ENCODE peak calls at places on chromosomes 4 and X, in eight cellular contexts. One of them, this sample, is unnamed.

GRCh38 chr4:30443289-30443688 is 276.9 kb upstream of the PCDH7 start:
- DNase-seq in foreskin fibroblast: no peak
- DNase-seq in H9: peak
- DNase-seq in mesendoderm: peak
- DNase-seq in AG20443: no peak
- DNase-seq in NB4: no peak
- DNase-seq in astrocyte of the spinal cord: no peak
- DNase-seq in retinal pigment epithelial cell: no peak
- DNase-seq in this sample: peak

GRCh38 chr4:107760281-107760947 is 40.4 kb upstream of the PAPSS1 start:
- DNase-seq in foreskin fibroblast: peak
- DNase-seq in H9: no peak
- DNase-seq in mesendoderm: peak
- DNase-seq in AG20443: peak
- DNase-seq in NB4: no peak
- DNase-seq in astrocyte of the spinal cord: no peak
- DNase-seq in retinal pigment epithelial cell: no peak
- DNase-seq in this sample: no peak

GRCh38 chr4:15186149-15186548 is 183.9 kb downstream of the CPEB2 start:
- DNase-seq in foreskin fibroblast: no peak
- DNase-seq in H9: no peak
- DNase-seq in mesendoderm: peak
- DNase-seq in AG20443: peak
- DNase-seq in NB4: no peak
- DNase-seq in astrocyte of the spinal cord: peak
- DNase-seq in retinal pigment epithelial cell: no peak
- DNase-seq in this sample: no peak

GRCh38 chr4:185238261-185238681 is 28.9 kb downstream of the SNX25 start:
- DNase-seq in foreskin fibroblast: peak
- DNase-seq in H9: no peak
- DNase-seq in mesendoderm: no peak
- DNase-seq in AG20443: peak
- DNase-seq in NB4: no peak
- DNase-seq in astrocyte of the spinal cord: no peak
- DNase-seq in retinal pigment epithelial cell: no peak
- DNase-seq in this sample: no peak

GRCh38 chr4:145557720-145558119 is 61.5 kb upstream of the MMAA start:
- DNase-seq in foreskin fibroblast: peak
- DNase-seq in H9: peak
- DNase-seq in mesendoderm: peak
- DNase-seq in AG20443: peak
- DNase-seq in NB4: peak
- DNase-seq in astrocyte of the spinal cord: peak
- DNase-seq in retinal pigment epithelial cell: no peak
- DNase-seq in this sample: peak

GRCh38 chr4:110196206-110196870 is 2.1 kb downstream of the ELOVL6 start:
- DNase-seq in foreskin fibroblast: peak
- DNase-seq in H9: peak
- DNase-seq in mesendoderm: peak
- DNase-seq in AG20443: peak
- DNase-seq in NB4: peak
- DNase-seq in astrocyte of the spinal cord: peak
- DNase-seq in retinal pigment epithelial cell: no peak
- DNase-seq in this sample: no peak

GRCh38 chr4:106210021-106210420 is 106.0 kb downstream of the TBCK start:
- DNase-seq in foreskin fibroblast: no peak
- DNase-seq in H9: no peak
- DNase-seq in mesendoderm: no peak
- DNase-seq in AG20443: no peak
- DNase-seq in NB4: no peak
- DNase-seq in astrocyte of the spinal cord: no peak
- DNase-seq in retinal pigment epithelial cell: no peak
- DNase-seq in this sample: no peak

GRCh38 chr4:138983690-138984089 is 31.9 kb upstream of the NOCT start:
- DNase-seq in foreskin fibroblast: no peak
- DNase-seq in H9: peak
- DNase-seq in mesendoderm: no peak
- DNase-seq in AG20443: no peak
- DNase-seq in NB4: no peak
- DNase-seq in astrocyte of the spinal cord: no peak
- DNase-seq in retinal pigment epithelial cell: no peak
- DNase-seq in this sample: no peak

GRCh38 chr4:44679060-44679459 is 840 bp downstream of the GUF1 start:
- DNase-seq in foreskin fibroblast: peak
- DNase-seq in H9: no peak
- DNase-seq in mesendoderm: no peak
- DNase-seq in AG20443: no peak
- DNase-seq in NB4: no peak
- DNase-seq in astrocyte of the spinal cord: peak
- DNase-seq in retinal pigment epithelial cell: no peak
- DNase-seq in this sample: no peak

GRCh38 chrX:134929813-134930212 is 61.0 kb upstream of the SMIM10 start:
- DNase-seq in foreskin fibroblast: no peak
- DNase-seq in H9: no peak
- DNase-seq in mesendoderm: no peak
- DNase-seq in AG20443: no peak
- DNase-seq in NB4: no peak
- DNase-seq in astrocyte of the spinal cord: no peak
- DNase-seq in retinal pigment epithelial cell: no peak
- DNase-seq in this sample: no peak

GRCh38 chr4:94165256-94165655 is 42.4 kb upstream of the SMARCAD1 start:
- DNase-seq in foreskin fibroblast: no peak
- DNase-seq in H9: peak
- DNase-seq in mesendoderm: peak
- DNase-seq in AG20443: no peak
- DNase-seq in NB4: no peak
- DNase-seq in astrocyte of the spinal cord: no peak
- DNase-seq in retinal pigment epithelial cell: no peak
- DNase-seq in this sample: no peak

GRCh38 chr4:10007436-10007740 is 13.9 kb downstream of the SLC2A9 start:
- DNase-seq in foreskin fibroblast: no peak
- DNase-seq in H9: no peak
- DNase-seq in mesendoderm: no peak
- DNase-seq in AG20443: no peak
- DNase-seq in NB4: no peak
- DNase-seq in astrocyte of the spinal cord: no peak
- DNase-seq in retinal pigment epithelial cell: no peak
- DNase-seq in this sample: no peak

GRCh38 chr4:176319704-176320339 is at the start of gene SPCS3:
- DNase-seq in foreskin fibroblast: peak
- DNase-seq in H9: peak
- DNase-seq in mesendoderm: peak
- DNase-seq in AG20443: peak
- DNase-seq in NB4: peak
- DNase-seq in astrocyte of the spinal cord: peak
- DNase-seq in retinal pigment epithelial cell: peak
- DNase-seq in this sample: peak

GRCh38 chr4:8427761-8428287 is 12.7 kb downstream of the ACOX3 start:
- DNase-seq in foreskin fibroblast: peak
- DNase-seq in H9: no peak
- DNase-seq in mesendoderm: peak
- DNase-seq in AG20443: peak
- DNase-seq in NB4: peak
- DNase-seq in astrocyte of the spinal cord: peak
- DNase-seq in retinal pigment epithelial cell: no peak
- DNase-seq in this sample: no peak

GRCh38 chr4:3324093-3324815 is 31.4 kb downstream of the RGS12 start:
- DNase-seq in foreskin fibroblast: no peak
- DNase-seq in H9: peak
- DNase-seq in mesendoderm: peak
- DNase-seq in AG20443: no peak
- DNase-seq in NB4: no peak
- DNase-seq in astrocyte of the spinal cord: no peak
- DNase-seq in retinal pigment epithelial cell: no peak
- DNase-seq in this sample: peak

GRCh38 chr4:7708981-7709380 is 230.7 kb downstream of the AFAP1 start:
- DNase-seq in foreskin fibroblast: no peak
- DNase-seq in H9: no peak
- DNase-seq in mesendoderm: no peak
- DNase-seq in AG20443: no peak
- DNase-seq in NB4: no peak
- DNase-seq in astrocyte of the spinal cord: peak
- DNase-seq in retinal pigment epithelial cell: no peak
- DNase-seq in this sample: no peak

GRCh38 chr4:106717094-106717493 is 319.0 kb downstream of the DKK2 start:
- DNase-seq in foreskin fibroblast: no peak
- DNase-seq in H9: no peak
- DNase-seq in mesendoderm: no peak
- DNase-seq in AG20443: peak
- DNase-seq in NB4: no peak
- DNase-seq in astrocyte of the spinal cord: peak
- DNase-seq in retinal pigment epithelial cell: no peak
- DNase-seq in this sample: no peak

GRCh38 chr4:111483375-111484169 is 661.7 kb upstream of the FAM241A start:
- DNase-seq in foreskin fibroblast: no peak
- DNase-seq in H9: no peak
- DNase-seq in mesendoderm: no peak
- DNase-seq in AG20443: no peak
- DNase-seq in NB4: no peak
- DNase-seq in astrocyte of the spinal cord: no peak
- DNase-seq in retinal pigment epithelial cell: no peak
- DNase-seq in this sample: no peak

GRCh38 chrX:130120746-130121504 is 10.6 kb upstream of the ELF4 start:
- DNase-seq in foreskin fibroblast: peak
- DNase-seq in H9: peak
- DNase-seq in mesendoderm: peak
- DNase-seq in AG20443: peak
- DNase-seq in NB4: peak
- DNase-seq in astrocyte of the spinal cord: peak
- DNase-seq in retinal pigment epithelial cell: no peak
- DNase-seq in this sample: no peak

GRCh38 chr4:53346920-53347852 is 18.7 kb downstream of the SCFD2 start:
- DNase-seq in foreskin fibroblast: peak
- DNase-seq in H9: no peak
- DNase-seq in mesendoderm: no peak
- DNase-seq in AG20443: peak
- DNase-seq in NB4: no peak
- DNase-seq in astrocyte of the spinal cord: peak
- DNase-seq in retinal pigment epithelial cell: no peak
- DNase-seq in this sample: no peak

This sample was measured in iPS DF 6.9.